ENCODE peak calls at places on chromosomes 13 and 19, in four cellular contexts. One of them, this sample, is unnamed.
A peak's percentile ranks its signal among the peaks of the same experiment; 100 is the strongest.

GRCh38 chr13:31485183-31485582 is 254.1 kb upstream of the RXFP2 start:
- DNase-seq in activated gamma-delta T cell: no peak
- DNase-seq in right lobe of liver: no peak
- DNase-seq in effector memory CD4-positive, alpha-beta T cell: no peak
- DNase-seq in this sample: peak; percentile 86

GRCh38 chr19:13060233-13060963 is 42.3 kb downstream of the LYL1 start:
- DNase-seq in right lobe of liver: no peak
- DNase-seq in effector memory CD4-positive, alpha-beta T cell: no peak
- DNase-seq in activated gamma-delta T cell: no peak
- DNase-seq in this sample: peak; percentile 16

GRCh38 chr13:35953537-35954206 is 177.5 kb downstream of the DCLK1 start:
- DNase-seq in effector memory CD4-positive, alpha-beta T cell: no peak
- DNase-seq in right lobe of liver: no peak
- DNase-seq in activated gamma-delta T cell: no peak
- DNase-seq in this sample: peak; percentile 53

GRCh38 chr13:94546071-94546839 is 49.7 kb downstream of the TGDS start:
- DNase-seq in activated gamma-delta T cell: no peak
- DNase-seq in right lobe of liver: no peak
- DNase-seq in effector memory CD4-positive, alpha-beta T cell: no peak
- DNase-seq in this sample: no peak

GRCh38 chr19:10762656-10763055 is 44.8 kb downstream of the DNM2 start:
- DNase-seq in activated gamma-delta T cell: no peak
- DNase-seq in effector memory CD4-positive, alpha-beta T cell: peak; percentile 9
- DNase-seq in right lobe of liver: no peak
- DNase-seq in this sample: no peak

GRCh38 chr19:55076321-55076720 is 652 bp downstream of the EPS8L1 start:
- DNase-seq in effector memory CD4-positive, alpha-beta T cell: no peak
- DNase-seq in activated gamma-delta T cell: no peak
- DNase-seq in right lobe of liver: no peak
- DNase-seq in this sample: no peak

GRCh38 chr13:101339202-101339601 is 77.1 kb downstream of the NALCN start:
- DNase-seq in activated gamma-delta T cell: no peak
- DNase-seq in right lobe of liver: no peak
- DNase-seq in effector memory CD4-positive, alpha-beta T cell: no peak
- DNase-seq in this sample: no peak

GRCh38 chr13:39956036-39956435 is 300.6 kb downstream of the COG6 start:
- DNase-seq in activated gamma-delta T cell: no peak
- DNase-seq in effector memory CD4-positive, alpha-beta T cell: no peak
- DNase-seq in right lobe of liver: no peak
- DNase-seq in this sample: no peak

GRCh38 chr13:81302677-81303076 is 961.8 kb upstream of the SPRY2 start:
- DNase-seq in effector memory CD4-positive, alpha-beta T cell: no peak
- DNase-seq in right lobe of liver: no peak
- DNase-seq in activated gamma-delta T cell: no peak
- DNase-seq in this sample: no peak

GRCh38 chr13:81639984-81640582 is 1299.2 kb upstream of the SPRY2 start:
- DNase-seq in effector memory CD4-positive, alpha-beta T cell: no peak
- DNase-seq in activated gamma-delta T cell: no peak
- DNase-seq in right lobe of liver: no peak
- DNase-seq in this sample: peak; percentile 26

GRCh38 chr19:33246729-33247440 is 21.2 kb upstream of the SLC7A10 start:
- DNase-seq in right lobe of liver: peak; percentile 77
- DNase-seq in effector memory CD4-positive, alpha-beta T cell: no peak
- DNase-seq in activated gamma-delta T cell: no peak
- DNase-seq in this sample: no peak

GRCh38 chr13:97242755-97243497 is 20.8 kb downstream of the MBNL2 start:
- DNase-seq in activated gamma-delta T cell: no peak
- DNase-seq in effector memory CD4-positive, alpha-beta T cell: no peak
- DNase-seq in right lobe of liver: no peak
- DNase-seq in this sample: no peak

GRCh38 chr13:111158136-111158805 is 43.2 kb downstream of the ARHGEF7 start:
- DNase-seq in effector memory CD4-positive, alpha-beta T cell: no peak
- DNase-seq in right lobe of liver: no peak
- DNase-seq in activated gamma-delta T cell: no peak
- DNase-seq in this sample: no peak

GRCh38 chr13:66210677-66211076 is 1019.5 kb downstream of the PCDH9 start:
- DNase-seq in activated gamma-delta T cell: no peak
- DNase-seq in right lobe of liver: no peak
- DNase-seq in effector memory CD4-positive, alpha-beta T cell: no peak
- DNase-seq in this sample: peak; percentile 15

GRCh38 chr13:108214511-108215383 is 589 bp downstream of the LIG4 start:
- DNase-seq in right lobe of liver: peak; percentile 58
- DNase-seq in effector memory CD4-positive, alpha-beta T cell: no peak
- DNase-seq in activated gamma-delta T cell: peak; percentile 23
- DNase-seq in this sample: no peak

GRCh38 chr13:113152894-113153809 is 5.3 kb upstream of the PROZ start:
- DNase-seq in right lobe of liver: peak; percentile 79
- DNase-seq in activated gamma-delta T cell: no peak
- DNase-seq in effector memory CD4-positive, alpha-beta T cell: no peak
- DNase-seq in this sample: peak; percentile 23

GRCh38 chr13:98189841-98190505 is 12.9 kb upstream of the RNF113B start:
- DNase-seq in activated gamma-delta T cell: no peak
- DNase-seq in right lobe of liver: peak; percentile 74
- DNase-seq in effector memory CD4-positive, alpha-beta T cell: no peak
- DNase-seq in this sample: peak; percentile 22

GRCh38 chr13:27171244-27171829 is at the start of gene USP12:
- DNase-seq in effector memory CD4-positive, alpha-beta T cell: no peak
- DNase-seq in right lobe of liver: peak; percentile 60
- DNase-seq in activated gamma-delta T cell: peak; percentile 33
- DNase-seq in this sample: peak; percentile 71

GRCh38 chr13:99658266-99658991 is 157.2 kb downstream of the TM9SF2 start:
- DNase-seq in activated gamma-delta T cell: peak; percentile 19
- DNase-seq in right lobe of liver: peak; percentile 68
- DNase-seq in effector memory CD4-positive, alpha-beta T cell: peak; percentile 42
- DNase-seq in this sample: peak; percentile 46

GRCh38 chr19:2775556-2776430 is 7.3 kb downstream of the SGTA start:
- DNase-seq in effector memory CD4-positive, alpha-beta T cell: peak; percentile 60
- DNase-seq in activated gamma-delta T cell: no peak
- DNase-seq in right lobe of liver: peak; percentile 93
- DNase-seq in this sample: peak; percentile 73

GRCh38 chr13:28181413-28181812 is 43.1 kb downstream of the PAN3 start:
- DNase-seq in right lobe of liver: no peak
- DNase-seq in activated gamma-delta T cell: no peak
- DNase-seq in effector memory CD4-positive, alpha-beta T cell: no peak
- DNase-seq in this sample: no peak

GRCh38 chr19:1211494-1212234 is 6.1 kb downstream of the STK11 start:
- DNase-seq in activated gamma-delta T cell: no peak
- DNase-seq in right lobe of liver: peak; percentile 84
- DNase-seq in effector memory CD4-positive, alpha-beta T cell: no peak
- DNase-seq in this sample: no peak

GRCh38 chr13:114063545-114064515 is 68.6 kb downstream of the RASA3 start:
- DNase-seq in activated gamma-delta T cell: no peak
- DNase-seq in right lobe of liver: peak; percentile 79
- DNase-seq in effector memory CD4-positive, alpha-beta T cell: no peak
- DNase-seq in this sample: peak; percentile 68

GRCh38 chr13:101626925-101627555 is 174.6 kb downstream of the ITGBL1 start:
- DNase-seq in effector memory CD4-positive, alpha-beta T cell: no peak
- DNase-seq in activated gamma-delta T cell: no peak
- DNase-seq in right lobe of liver: no peak
- DNase-seq in this sample: peak; percentile 15

GRCh38 chr13:30191491-30192100 is 115.8 kb downstream of the KATNAL1 start:
- DNase-seq in right lobe of liver: no peak
- DNase-seq in activated gamma-delta T cell: no peak
- DNase-seq in effector memory CD4-positive, alpha-beta T cell: no peak
- DNase-seq in this sample: peak; percentile 19

GRCh38 chr13:23506071-23506820 is 64.0 kb upstream of the TNFRSF19 start:
- DNase-seq in activated gamma-delta T cell: no peak
- DNase-seq in right lobe of liver: no peak
- DNase-seq in effector memory CD4-positive, alpha-beta T cell: no peak
- DNase-seq in this sample: no peak

GRCh38 chr13:39672378-39673132 is 17.1 kb downstream of the COG6 start:
- DNase-seq in right lobe of liver: no peak
- DNase-seq in activated gamma-delta T cell: no peak
- DNase-seq in effector memory CD4-positive, alpha-beta T cell: no peak
- DNase-seq in this sample: no peak

GRCh38 chr13:113122571-113123225 is at the start of gene F10:
- DNase-seq in effector memory CD4-positive, alpha-beta T cell: no peak
- DNase-seq in activated gamma-delta T cell: no peak
- DNase-seq in right lobe of liver: peak; percentile 94
- DNase-seq in this sample: no peak

GRCh38 chr13:113211774-113212173 is 2.4 kb downstream of the CUL4A start:
- DNase-seq in activated gamma-delta T cell: no peak
- DNase-seq in right lobe of liver: no peak
- DNase-seq in effector memory CD4-positive, alpha-beta T cell: no peak
- DNase-seq in this sample: peak; percentile 61

GRCh38 chr19:33811736-33812387 is 15.2 kb downstream of the KCTD15 start:
- DNase-seq in effector memory CD4-positive, alpha-beta T cell: no peak
- DNase-seq in activated gamma-delta T cell: no peak
- DNase-seq in right lobe of liver: peak; percentile 13
- DNase-seq in this sample: peak; percentile 58

GRCh38 chr19:1416014-1416841 is 8.8 kb downstream of the DAZAP1 start:
- DNase-seq in right lobe of liver: peak; percentile 55
- DNase-seq in activated gamma-delta T cell: no peak
- DNase-seq in effector memory CD4-positive, alpha-beta T cell: no peak
- DNase-seq in this sample: no peak

GRCh38 chr19:29831041-29831548 is 19.3 kb downstream of the CCNE1 start:
- DNase-seq in effector memory CD4-positive, alpha-beta T cell: peak; percentile 23
- DNase-seq in activated gamma-delta T cell: no peak
- DNase-seq in right lobe of liver: peak; percentile 28
- DNase-seq in this sample: no peak

GRCh38 chr19:6734096-6734696 is 3.2 kb downstream of the GPR108 start:
- DNase-seq in activated gamma-delta T cell: no peak
- DNase-seq in effector memory CD4-positive, alpha-beta T cell: no peak
- DNase-seq in right lobe of liver: peak; percentile 50
- DNase-seq in this sample: no peak

GRCh38 chr13:114146173-114146572 is 13.8 kb upstream of the RASA3 start:
- DNase-seq in right lobe of liver: peak; percentile 29
- DNase-seq in activated gamma-delta T cell: no peak
- DNase-seq in effector memory CD4-positive, alpha-beta T cell: no peak
- DNase-seq in this sample: no peak

GRCh38 chr19:33414667-33415605 is 41.4 kb downstream of the CEBPG start:
- DNase-seq in activated gamma-delta T cell: no peak
- DNase-seq in right lobe of liver: peak; percentile 48
- DNase-seq in effector memory CD4-positive, alpha-beta T cell: no peak
- DNase-seq in this sample: no peak